ENCODE peak calls at places on chromosomes 5 and 9, in four cellular contexts. D is H1, H is HepG2, L is K562. Z is an unnamed sample.

GRCh38 chr5:147481376-147481775 is 28.5 kb downstream of the DPYSL3 start:
- DNase-seq in D (no peak), H (no peak), L (no peak), Z (peak)

GRCh38 chr9:98943682-98944129 is at the start of gene COL15A1:
- DNase-seq in D (no peak), H (no peak), L (peak), Z (no peak)

GRCh38 chr9:120742951-120743416 is 28.7 kb upstream of the MEGF9 start:
- DNase-seq in D (no peak), H (peak), L (peak), Z (peak)

GRCh38 chr5:32083981-32084430 is 90.1 kb downstream of the GOLPH3 start:
- DNase-seq in D (no peak), H (peak), L (no peak), Z (no peak)

GRCh38 chr5:133410335-133410828 is 202.0 kb downstream of the FSTL4 start:
- DNase-seq in D (no peak), H (no peak), L (no peak), Z (no peak)

GRCh38 chr5:170111088-170111796 is 5.5 kb downstream of the FOXI1 start:
- DNase-seq in D (no peak), H (no peak), L (no peak), Z (no peak)

GRCh38 chr9:114570742-114571141 is 16.8 kb upstream of the ATP6V1G1 start:
- DNase-seq in D (no peak), H (peak), L (no peak), Z (no peak)

GRCh38 chr9:110058304-110058953 is 149.5 kb downstream of the C9orf152 start:
- DNase-seq in D (peak), H (peak), L (no peak), Z (peak)

GRCh38 chr5:72106922-72107873 is at the start of gene MAP1B:
- DNase-seq in D (peak), H (peak), L (peak), Z (peak)

GRCh38 chr5:31492824-31493223 is 39.1 kb downstream of the DROSHA start:
- DNase-seq in D (no peak), H (no peak), L (no peak), Z (peak)

GRCh38 chr9:121876658-121877271 is 216.3 kb downstream of the TTLL11 start:
- DNase-seq in D (no peak), H (no peak), L (no peak), Z (no peak)

GRCh38 chr5:34996236-34996635 is 51.5 kb downstream of the AGXT2 start:
- DNase-seq in D (no peak), H (no peak), L (no peak), Z (no peak)

GRCh38 chr5:3597002-3597726 is 1.5 kb downstream of the IRX1 start:
- DNase-seq in D (no peak), H (no peak), L (no peak), Z (no peak)

GRCh38 chr9:17291766-17292165 is 156.9 kb downstream of the CNTLN start:
- DNase-seq in D (no peak), H (no peak), L (no peak), Z (no peak)

GRCh38 chr5:68261174-68262021 is 45.8 kb downstream of the PIK3R1 start:
- DNase-seq in D (no peak), H (no peak), L (no peak), Z (no peak)

GRCh38 chr5:62486672-62487071 is 74.1 kb downstream of the IPO11 start:
- DNase-seq in D (no peak), H (no peak), L (no peak), Z (peak)

GRCh38 chr9:112380771-112381181 is 868 bp downstream of the HSDL2 start:
- DNase-seq in D (no peak), H (peak), L (no peak), Z (no peak)

GRCh38 chr9:31608413-31608812 is 776.0 kb upstream of the ACO1 start:
- DNase-seq in D (no peak), H (no peak), L (no peak), Z (peak)

GRCh38 chr5:105331558-105331957 is 1769.0 kb upstream of the NUDT12 start:
- DNase-seq in D (no peak), H (no peak), L (no peak), Z (no peak)

GRCh38 chr5:32126691-32127090 is 47.4 kb downstream of the GOLPH3 start:
- DNase-seq in D (no peak), H (no peak), L (no peak), Z (no peak)

GRCh38 chr9:123250504-123250903 is 17.9 kb downstream of the STRBP start:
- DNase-seq in D (no peak), H (no peak), L (no peak), Z (no peak)

GRCh38 chr5:66697796-66698564 is 101.8 kb downstream of the MAST4 start:
- DNase-seq in D (no peak), H (no peak), L (no peak), Z (no peak)

GRCh38 chr5:107253246-107253645 is 417.5 kb downstream of the EFNA5 start:
- DNase-seq in D (no peak), H (no peak), L (no peak), Z (peak)

GRCh38 chr9:98906273-98907040 is 37.2 kb upstream of the COL15A1 start:
- DNase-seq in D (no peak), H (no peak), L (peak), Z (no peak)

GRCh38 chr9:74609671-74610416 is 112.7 kb downstream of the RORB start:
- DNase-seq in D (no peak), H (no peak), L (no peak), Z (no peak)

GRCh38 chr5:145589063-145589462 is 246.1 kb downstream of the PRELID2 start:
- DNase-seq in D (no peak), H (no peak), L (no peak), Z (no peak)

GRCh38 chr5:110903966-110904365 is 165.2 kb downstream of the SLC25A46 start:
- DNase-seq in D (no peak), H (no peak), L (no peak), Z (no peak)

GRCh38 chr9:127181595-127182190 is 59.3 kb upstream of the ANGPTL2 start:
- DNase-seq in D (no peak), H (no peak), L (no peak), Z (no peak)

GRCh38 chr9:86557063-86557766 is 203.0 kb upstream of the TUT7 start:
- DNase-seq in D (no peak), H (no peak), L (no peak), Z (no peak)

GRCh38 chr5:54470191-54470590 is 14.7 kb downstream of the HSPB3 start:
- DNase-seq in D (no peak), H (no peak), L (no peak), Z (no peak)

GRCh38 chr5:43190755-43191603 is 1.0 kb upstream of the NIM1K start:
- DNase-seq in D (no peak), H (no peak), L (no peak), Z (peak)

DNA sequence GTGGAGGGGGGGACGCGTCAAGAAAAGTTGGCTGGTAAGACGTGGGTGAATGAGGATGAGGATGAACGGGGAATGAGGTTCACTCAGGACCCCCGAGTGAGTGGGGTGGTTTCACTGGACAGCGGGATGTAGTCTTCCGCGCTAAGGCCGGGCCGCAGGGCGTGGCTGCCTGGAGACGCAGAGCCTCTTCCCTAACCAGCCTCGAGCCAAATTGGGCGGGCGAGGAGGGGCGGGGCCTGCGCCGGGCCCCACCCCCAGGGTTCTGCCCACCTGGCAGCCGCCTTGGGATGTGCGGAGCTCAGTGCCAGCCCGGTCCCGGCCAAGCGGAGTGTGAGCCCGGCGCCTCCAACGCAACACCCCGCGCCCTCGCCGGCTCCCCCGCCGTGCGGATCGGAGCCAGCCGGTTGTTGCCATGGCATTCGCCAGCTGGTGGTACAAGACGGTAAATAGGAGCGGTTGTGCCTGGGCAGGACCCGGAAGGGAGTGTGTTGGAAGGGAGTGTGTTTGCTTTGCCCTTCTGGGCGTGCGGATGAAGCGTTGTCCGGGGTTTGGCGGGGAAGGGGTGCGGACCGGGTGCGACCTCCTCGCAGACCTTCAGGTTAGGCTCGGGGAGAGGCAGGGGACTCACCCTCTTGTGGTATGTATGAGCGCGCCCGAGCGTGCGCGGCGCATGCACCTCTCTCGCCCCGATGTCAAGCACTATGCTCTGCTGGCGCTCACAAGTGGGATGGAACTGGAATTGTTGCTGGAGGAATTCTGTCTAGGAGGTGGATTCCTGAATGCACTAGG is 743 bp downstream of the CAST start:
- DNase-seq in D (no peak), H (peak), L (peak), Z (peak)
- TF ChIP-seq EZH2 in D (peak), H (no peak), L (no peak), Z (no peak)

GRCh38 chr5:143685416-143685815 is 126.5 kb upstream of the HMHB1 start:
- DNase-seq in D (no peak), H (peak), L (no peak), Z (peak)
- TF ChIP-seq JUN in D (no peak), H (no peak), L (no peak), Z (no peak)

DNA sequence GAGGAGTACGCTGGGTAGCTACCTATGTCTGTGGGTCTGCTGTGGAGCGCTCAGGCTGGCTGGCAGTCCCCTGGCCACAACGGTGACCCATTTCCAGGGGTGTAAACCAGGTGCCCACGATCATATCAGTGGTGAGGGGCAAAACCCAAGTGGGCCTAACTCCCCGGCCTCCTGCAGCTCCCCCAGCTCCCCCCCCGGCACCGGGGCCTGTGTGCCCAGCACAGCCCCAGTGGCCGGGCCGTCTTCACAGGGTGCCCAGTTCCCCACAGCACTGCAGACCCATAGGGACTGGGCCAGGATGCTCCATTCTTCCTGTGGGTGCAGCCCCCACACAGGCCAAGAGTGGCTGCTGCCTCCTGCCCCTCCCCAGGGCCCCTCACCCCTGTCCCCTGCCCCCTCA is 958 bp upstream of the LCN8 start:
- DNase-seq in D (no peak), H (no peak), L (no peak), Z (no peak)
- TF ChIP-seq MAX in D (no peak), H (no peak), L (no peak), Z (no peak)

DNA sequence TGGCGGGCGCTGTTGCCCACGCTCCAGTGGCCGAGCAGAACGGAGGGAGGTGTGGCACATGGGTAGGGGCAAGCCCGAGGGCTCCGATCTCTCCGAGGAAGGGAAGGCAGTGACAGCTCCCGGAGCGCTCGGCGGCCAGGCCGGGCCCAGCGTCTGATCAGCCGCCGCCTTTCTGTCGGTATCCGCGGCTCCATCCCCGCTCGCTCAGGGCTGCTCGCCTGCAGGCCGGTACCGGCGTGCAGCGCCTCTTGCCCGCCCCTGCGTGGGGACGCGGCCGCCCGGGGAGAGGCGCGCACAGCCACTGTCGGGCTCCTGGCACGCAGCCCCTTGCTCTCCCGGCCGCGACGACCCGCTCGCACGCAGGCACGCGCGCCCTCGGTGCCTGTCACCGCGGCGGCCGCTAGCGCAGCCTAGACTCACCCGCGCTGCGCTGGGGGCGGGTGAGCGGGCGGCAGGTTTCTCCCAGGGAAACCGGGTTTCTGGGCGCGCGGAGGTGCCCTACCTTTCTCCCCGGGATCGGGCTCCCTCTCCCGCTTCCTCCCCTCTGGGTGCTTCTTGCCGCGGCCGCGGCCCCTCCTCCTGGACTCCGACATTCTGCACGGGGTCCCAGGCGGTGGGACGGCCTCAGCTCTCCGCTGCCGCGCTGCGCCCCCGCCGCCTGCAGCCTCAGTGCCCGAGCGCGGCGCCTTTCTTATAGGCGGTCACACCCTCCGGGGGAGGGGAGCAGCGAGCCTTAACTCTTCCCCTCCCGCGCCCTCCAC is 108.4 kb downstream of the PSD2 start:
- DNase-seq in D (no peak), H (no peak), L (peak), Z (no peak)
- TF ChIP-seq EZH2 in D (peak), H (peak), L (no peak), Z (peak)

GRCh38 chr5:139836469-139837208 is 41.0 kb downstream of the PSD2 start:
- DNase-seq in D (no peak), H (no peak), L (no peak), Z (no peak)

GRCh38 chr5:139839416-139839815 is 43.8 kb downstream of the PSD2 start:
- DNase-seq in D (no peak), H (no peak), L (no peak), Z (no peak)

GRCh38 chr5:139839918-139840317 is 44.3 kb downstream of the PSD2 start:
- DNase-seq in D (no peak), H (no peak), L (no peak), Z (no peak)

GRCh38 chr5:139837711-139838380 is 42.2 kb downstream of the PSD2 start:
- DNase-seq in D (no peak), H (no peak), L (no peak), Z (no peak)

DNA sequence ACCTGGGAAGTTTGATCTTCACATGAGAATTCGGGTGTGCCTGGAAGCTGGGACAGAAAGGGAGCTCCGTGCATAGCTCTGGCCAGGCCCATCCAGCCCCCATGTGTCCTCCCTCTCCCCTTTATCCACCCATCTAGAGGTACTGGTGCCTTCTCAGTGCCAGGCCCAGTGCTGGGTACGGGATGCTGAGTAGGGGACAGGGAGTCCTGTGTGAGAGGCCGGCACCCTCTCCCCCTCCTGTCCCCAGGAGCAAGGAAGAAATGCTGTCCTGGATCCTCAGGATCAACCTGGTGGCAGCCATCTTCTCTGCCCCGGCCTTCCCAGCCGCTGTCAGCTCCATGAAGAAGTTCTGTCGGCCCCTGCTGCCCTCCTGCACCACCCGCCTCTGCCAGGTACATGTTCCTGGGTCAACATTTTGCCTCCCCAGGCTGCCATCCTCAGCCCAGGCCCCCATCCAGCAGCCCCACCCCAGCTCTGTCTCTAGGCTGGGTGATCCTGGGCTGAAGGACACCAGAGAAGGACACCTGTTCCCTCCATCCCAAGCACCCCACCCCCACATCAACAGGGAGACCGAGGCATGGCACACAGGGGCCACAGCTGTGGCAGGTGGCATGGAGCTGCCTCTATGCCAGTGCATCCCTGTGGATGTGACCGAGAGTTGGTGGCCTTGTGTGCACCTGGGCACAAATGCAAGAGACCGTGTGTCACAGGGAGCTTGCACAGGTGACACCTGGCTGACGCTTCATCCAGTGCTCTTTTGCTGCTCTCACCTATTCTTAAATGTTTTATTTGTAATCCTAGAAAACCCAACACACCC is 43.0 kb downstream of the PSD2 start:
- DNase-seq in D (no peak), H (no peak), L (no peak), Z (no peak)
- TF ChIP-seq JUN in D (no peak), H (no peak), L (no peak), Z (no peak)

GRCh38 chr5:140977003-140977402 is 10.7 kb downstream of the PCDHAC2 start:
- DNase-seq in D (no peak), H (no peak), L (no peak), Z (peak)
- TF ChIP-seq MAX in D (no peak), H (no peak), L (no peak), Z (no peak)

DNA sequence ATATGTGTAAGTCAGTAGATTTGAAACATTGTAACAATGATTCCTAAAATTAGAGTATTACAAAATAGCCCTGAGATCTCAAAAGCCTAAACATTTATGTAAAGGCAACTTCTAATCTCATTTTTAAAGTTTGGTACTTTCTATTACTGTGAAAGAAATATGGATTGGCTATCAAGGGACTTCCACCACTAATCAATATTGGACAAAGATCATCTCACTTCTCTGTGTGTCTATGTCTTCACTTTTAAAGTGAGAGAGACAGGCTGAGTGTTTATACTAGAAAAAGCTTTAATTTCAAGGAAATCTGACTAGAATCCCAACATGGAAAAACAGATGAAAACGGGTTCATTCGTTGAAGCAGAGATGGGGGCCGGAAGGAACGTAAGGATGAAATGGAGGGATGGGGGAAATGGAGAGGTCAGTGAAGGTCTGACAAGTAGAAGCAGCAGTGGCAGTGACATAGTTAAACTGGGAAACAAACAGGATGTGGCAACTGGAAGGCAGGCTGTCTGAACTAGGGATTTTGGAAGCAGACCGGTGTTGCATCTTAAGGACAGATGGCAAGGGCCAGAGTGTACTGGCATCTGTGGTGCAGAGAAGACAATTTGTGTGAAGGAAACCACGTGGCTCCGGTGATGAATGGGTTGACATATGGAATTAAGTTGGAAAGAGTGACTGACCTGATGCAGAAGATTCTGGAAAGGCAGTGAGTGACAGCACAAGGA is 60.8 kb downstream of the PDE4D start:
- DNase-seq in D (no peak), H (no peak), L (no peak), Z (no peak)
- TF ChIP-seq EZH2 in D (no peak), H (no peak), L (no peak), Z (no peak)

DNA sequence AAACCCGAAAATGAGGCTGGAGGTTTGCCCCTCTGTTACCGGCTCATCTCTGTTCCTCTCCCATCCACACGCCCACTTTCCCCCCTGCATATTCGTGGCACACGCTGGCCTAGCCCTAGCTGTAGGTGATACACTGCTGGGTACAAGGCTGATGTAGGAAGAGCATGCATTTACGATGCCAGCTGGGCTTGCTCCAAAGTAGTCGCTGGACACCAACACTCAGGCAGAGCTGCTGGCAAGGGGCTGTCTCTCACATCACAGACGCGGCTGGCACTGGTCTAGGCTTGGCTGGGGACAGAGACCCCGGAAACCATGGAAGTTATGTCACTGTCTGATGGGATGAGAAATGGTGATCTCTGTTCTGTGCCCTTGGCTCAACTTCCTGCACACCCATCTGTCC is 9.8 kb upstream of the PHYKPL start:
- DNase-seq in D (no peak), H (no peak), L (no peak), Z (no peak)
- TF ChIP-seq JUN in D (no peak), H (no peak), L (no peak), Z (no peak)

GRCh38 chr5:177364159-177364962 is 6.6 kb downstream of the RGS14 start:
- DNase-seq in D (no peak), H (no peak), L (no peak), Z (no peak)

GRCh38 chr5:177367323-177367848 is 9.7 kb downstream of the RGS14 start:
- DNase-seq in D (no peak), H (no peak), L (no peak), Z (no peak)

GRCh38 chr5:177365845-177366527 is 8.3 kb downstream of the RGS14 start:
- DNase-seq in D (no peak), H (no peak), L (peak), Z (no peak)

GRCh38 chr5:177367981-177368960 is 10.5 kb downstream of the RGS14 start:
- DNase-seq in D (no peak), H (no peak), L (no peak), Z (no peak)

GRCh38 chr5:177366528-177367322 is 9.0 kb downstream of the RGS14 start:
- DNase-seq in D (peak), H (peak), L (peak), Z (peak)
- TF ChIP-seq MAX in D (peak), H (peak), L (no peak), Z (no peak)

GRCh38 chr9:93945400-93946337 is 9.5 kb downstream of the BARX1 start:
- DNase-seq in D (no peak), H (no peak), L (no peak), Z (no peak)
- TF ChIP-seq EZH2 in D (peak), H (peak), L (no peak), Z (peak)

Z was measured in endothelial cell of umbilical vein.